ENCODE peak calls at places on chromosomes 2 and 18, in eight cellular contexts. B, X, E, H, Q, K, F and Z are unnamed samples.
A peak's percentile ranks its signal among the peaks of the same experiment; 100 is the strongest.

GRCh38 chr2:39435974-39436591 is 1.0 kb downstream of the MAP4K3 start:
- DNase-seq in B (no peak), X (no peak), E (no peak), H (peak; percentile 52), Q (no peak), K (no peak), F (peak; percentile 48), Z (no peak)

GRCh38 chr2:129828829-129829228 is 150.6 kb upstream of the RAB6C start:
- DNase-seq in B (no peak), X (no peak), E (no peak), H (no peak), Q (no peak), K (no peak), F (no peak), Z (no peak)

GRCh38 chr2:39068290-39068689 is 52.6 kb downstream of the SOS1 start:
- DNase-seq in B (no peak), X (no peak), E (no peak), H (no peak), Q (no peak), K (no peak), F (no peak), Z (no peak)

GRCh38 chr2:219230201-219230540 is 565 bp downstream of the ANKZF1 start:
- DNase-seq in B (peak; percentile 56), X (peak; percentile 92), E (peak; percentile 80), H (no peak), Q (no peak), K (peak; percentile 73), F (no peak), Z (peak; percentile 49)

GRCh38 chr2:133787207-133787606 is 218.9 kb upstream of the NCKAP5 start:
- DNase-seq in B (no peak), X (no peak), E (no peak), H (no peak), Q (no peak), K (no peak), F (no peak), Z (no peak)

GRCh38 chr2:42784204-42784880 is 8.0 kb downstream of the HAAO start:
- DNase-seq in B (no peak), X (no peak), E (no peak), H (no peak), Q (no peak), K (no peak), F (no peak), Z (no peak)

GRCh38 chr18:23138470-23138869 is 3.2 kb downstream of the CABLES1 start:
- DNase-seq in B (no peak), X (no peak), E (no peak), H (no peak), Q (no peak), K (peak; percentile 72), F (peak; percentile 80), Z (no peak)

GRCh38 chr2:3480352-3481010 is 38.9 kb downstream of the ADI1 start:
- DNase-seq in B (no peak), X (peak; percentile 54), E (no peak), H (no peak), Q (no peak), K (peak; percentile 78), F (no peak), Z (no peak)

GRCh38 chr18:60198063-60198462 is 174.5 kb downstream of the MC4R start:
- DNase-seq in B (no peak), X (no peak), E (no peak), H (no peak), Q (no peak), K (no peak), F (no peak), Z (no peak)

GRCh38 chr2:70956141-70956540 is 20.4 kb downstream of the ATP6V1B1 start:
- DNase-seq in B (no peak), X (no peak), E (no peak), H (no peak), Q (no peak), K (no peak), F (no peak), Z (no peak)

GRCh38 chr2:203787954-203788353 is 79.6 kb upstream of the CTLA4 start:
- DNase-seq in B (no peak), X (no peak), E (no peak), H (no peak), Q (no peak), K (no peak), F (no peak), Z (no peak)

GRCh38 chr2:158403237-158403636 is 53.3 kb downstream of the CCDC148 start:
- DNase-seq in B (no peak), X (no peak), E (no peak), H (no peak), Q (no peak), K (no peak), F (no peak), Z (no peak)
- TF ChIP-seq POLR2A in B (no peak), X (no peak), E (no peak), H (no peak), Q (no peak), K (no peak), F (no peak), Z (no peak)

GRCh38 chr2:175168564-175168945 is 552 bp upstream of the ATF2 start:
- DNase-seq in B (no peak), X (no peak), E (no peak), H (no peak), Q (no peak), K (no peak), F (no peak), Z (no peak)
- TF ChIP-seq POLR2A in B (peak; percentile 76), X (no peak), E (peak; percentile 47), H (peak; percentile 47), Q (no peak), K (peak; percentile 80), F (no peak), Z (peak; percentile 77)

DNA sequence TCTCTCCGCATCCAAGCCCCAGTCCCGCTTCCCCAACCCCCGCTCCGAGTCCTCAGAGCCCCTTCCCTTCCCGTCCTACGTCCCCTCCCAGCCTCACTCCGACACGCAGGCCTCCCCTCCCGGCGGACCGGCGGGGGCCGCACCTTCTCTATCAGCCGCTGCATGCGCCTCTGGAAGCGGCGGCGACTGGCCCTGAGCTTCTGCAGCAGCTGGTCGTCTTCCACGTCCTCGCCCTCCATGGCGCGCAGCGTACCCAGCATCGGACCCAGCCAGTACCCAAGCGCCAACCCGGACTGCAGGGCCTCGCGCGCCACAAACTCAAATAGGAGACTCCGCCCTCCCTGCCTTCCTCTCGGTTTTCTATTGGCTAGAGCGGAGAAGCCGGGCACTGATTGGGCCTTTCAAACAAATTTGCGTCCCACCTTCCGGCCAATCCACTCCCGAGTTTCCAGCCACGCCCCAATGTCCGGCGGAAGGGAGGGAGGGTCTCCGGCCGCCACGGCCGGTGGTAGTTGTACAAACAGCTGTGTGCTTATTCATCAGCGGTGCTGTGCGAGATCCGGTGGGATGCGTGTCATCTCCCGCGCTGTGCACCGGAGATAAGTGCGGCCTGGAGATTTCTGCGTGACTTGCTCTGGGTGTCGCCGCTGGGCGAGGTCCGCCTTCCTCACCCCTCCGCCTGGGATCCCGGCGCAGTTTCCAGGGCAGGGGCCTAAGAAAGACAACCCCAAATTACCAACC is at the start of gene HJURP:
- DNase-seq in B (peak; percentile 90), X (peak; percentile 95), E (peak; percentile 95), H (peak; percentile 98), Q (peak; percentile 66), K (peak; percentile 93), F (peak; percentile 90), Z (peak; percentile 94)
- TF ChIP-seq POLR2A in B (peak; percentile 64), X (no peak), E (peak; percentile 50), H (peak; percentile 68), Q (no peak), K (peak; percentile 17), F (peak; percentile 30), Z (peak; percentile 76)

GRCh38 chr2:7825591-7826312 is 856.1 kb upstream of the ID2 start:
- DNase-seq in B (no peak), X (no peak), E (no peak), H (no peak), Q (no peak), K (no peak), F (no peak), Z (no peak)
- TF ChIP-seq POLR2A in B (no peak), X (no peak), E (no peak), H (no peak), Q (no peak), K (no peak), F (no peak), Z (no peak)

GRCh38 chr18:56650944-56651770 is at the start of gene WDR7:
- DNase-seq in B (peak; percentile 88), X (peak; percentile 98), E (peak; percentile 99), H (peak; percentile 98), Q (peak; percentile 92), K (peak; percentile 97), F (peak; percentile 97), Z (peak; percentile 48)
- TF ChIP-seq POLR2A in B (peak; percentile 65), X (no peak), E (peak; percentile 18), H (no peak), Q (no peak), K (no peak), F (no peak), Z (peak; percentile 47)

DNA sequence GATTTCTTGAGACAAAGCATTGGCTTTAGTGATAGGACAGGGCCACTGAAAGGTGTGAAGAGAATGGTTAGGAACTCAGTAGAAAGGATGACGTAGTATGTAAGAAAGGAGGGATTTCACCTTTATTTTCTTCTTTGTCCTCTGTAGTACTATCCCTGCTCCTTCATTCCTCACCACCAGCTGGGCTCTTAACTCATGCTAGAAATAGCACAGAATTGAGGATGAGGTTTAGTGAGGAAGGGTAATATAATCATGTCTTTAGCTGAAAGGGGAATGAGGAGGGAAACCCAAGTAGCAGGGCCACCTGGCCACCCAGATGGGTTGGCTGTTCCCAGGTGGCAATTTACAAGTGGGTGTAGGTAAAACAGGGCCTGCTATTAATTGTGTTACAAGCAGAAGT is 15.2 kb downstream of the ACVR2A start:
- DNase-seq in B (no peak), X (no peak), E (no peak), H (no peak), Q (no peak), K (no peak), F (no peak), Z (no peak)
- TF ChIP-seq POLR2A in B (no peak), X (no peak), E (no peak), H (no peak), Q (no peak), K (no peak), F (no peak), Z (no peak)

GRCh38 chr18:35972197-35973000 is at the start of gene RMP24:
- DNase-seq in B (peak; percentile 94), X (peak; percentile 98), E (peak; percentile 98), H (peak; percentile 89), Q (peak; percentile 64), K (peak; percentile 97), F (peak; percentile 92), Z (peak; percentile 77)
- TF ChIP-seq POLR2A in B (peak; percentile 84), X (no peak), E (peak; percentile 50), H (peak; percentile 78), Q (no peak), K (no peak), F (peak; percentile 12), Z (peak; percentile 76)